ENCODE peak calls at places on chromosomes 16 and 17, in six cellular contexts. C is cardiac septum; T is stomach; N is T-helper 9 cell; H is NCI-H2107; P is CD4-positive, alpha-beta T cell. S is an unnamed sample.

GRCh38 chr17:19368119-19368660 is 5.7 kb upstream of the B9D1 start:
- DNase-seq in C (no peak), T (no peak), N (no peak), H (no peak), P (no peak), S (no peak)

GRCh38 chr17:30513346-30513745 is 36.1 kb downstream of the GOSR1 start:
- DNase-seq in C (no peak), T (no peak), N (no peak), H (no peak), P (no peak), S (no peak)

GRCh38 chr16:52497067-52497816 is 49.7 kb downstream of the TOX3 start:
- DNase-seq in C (no peak), T (no peak), N (no peak), H (peak), P (no peak), S (no peak)

GRCh38 chr16:87278191-87279093 is 38.8 kb downstream of the C16orf95 start:
- DNase-seq in C (no peak), T (peak), N (peak), H (peak), P (no peak), S (peak)

GRCh38 chr17:6669479-6670212 is 18.1 kb downstream of the C17orf100 start:
- DNase-seq in C (peak), T (no peak), N (no peak), H (no peak), P (no peak), S (no peak)

GRCh38 chr16:67528870-67529638 is 425 bp downstream of the RIPOR1 start:
- DNase-seq in C (no peak), T (no peak), N (no peak), H (no peak), P (no peak), S (no peak)

GRCh38 chr16:79250457-79251098 is 350.0 kb downstream of the MAF start:
- DNase-seq in C (peak), T (no peak), N (no peak), H (no peak), P (no peak), S (peak)

GRCh38 chr16:89801800-89802199 is 14.6 kb downstream of the FANCA start:
- DNase-seq in C (no peak), T (no peak), N (no peak), H (no peak), P (no peak), S (no peak)

GRCh38 chr17:66407864-66408263 is 105.5 kb downstream of the PRKCA start:
- DNase-seq in C (no peak), T (no peak), N (no peak), H (no peak), P (no peak), S (no peak)

GRCh38 chr16:67406628-67407027 is 9.6 kb downstream of the ZDHHC1 start:
- DNase-seq in C (no peak), T (no peak), N (no peak), H (no peak), P (no peak), S (no peak)

GRCh38 chr17:32490101-32490482 is 3.3 kb downstream of the CDK5R1 start:
- DNase-seq in C (no peak), T (no peak), N (no peak), H (no peak), P (no peak), S (peak)

GRCh38 chr17:61405686-61406542 is 6.3 kb downstream of the TBX2 start:
- DNase-seq in C (peak), T (no peak), N (no peak), H (no peak), P (no peak), S (no peak)

GRCh38 chr17:3814361-3814760 is 13.4 kb upstream of the ITGAE start:
- DNase-seq in C (no peak), T (no peak), N (no peak), H (no peak), P (no peak), S (no peak)

GRCh38 chr16:81523387-81524115 is 78.9 kb downstream of the CMIP start:
- DNase-seq in C (no peak), T (peak), N (peak), H (no peak), P (no peak), S (no peak)

GRCh38 chr17:82675476-82676245 is 22.8 kb downstream of the RAB40B start:
- DNase-seq in C (no peak), T (no peak), N (no peak), H (no peak), P (no peak), S (no peak)

GRCh38 chr17:66508896-66509843 is 206.8 kb downstream of the PRKCA start:
- DNase-seq in C (no peak), T (peak), N (no peak), H (no peak), P (peak), S (no peak)

GRCh38 chr17:34760931-34761500 is 181.6 kb downstream of the TMEM132E start:
- DNase-seq in C (peak), T (no peak), N (no peak), H (no peak), P (no peak), S (peak)

GRCh38 chr16:78045865-78046581 is 23.7 kb downstream of the CLEC3A start:
- DNase-seq in C (peak), T (peak), N (peak), H (no peak), P (no peak), S (peak)

S was measured in G401.